ENCODE peak calls at places on chromosomes 1 and 21, in four cellular contexts. N is IMR-90, S is GM12878, C is K562. O is an unnamed sample.
A peak's percentile ranks its signal among the peaks of the same experiment; 100 is the strongest.

GRCh38 chr1:16615253-16616252 is 2.2 kb upstream of the NBPF1 start:
- DNase-seq in N (no peak), S (no peak), C (peak; percentile 44), O (no peak)

GRCh38 chr1:63643926-63644325 is 50.7 kb downstream of the PGM1 start:
- DNase-seq in N (no peak), S (no peak), C (no peak), O (no peak)

GRCh38 chr21:33544451-33544850 is 1.6 kb downstream of the SON start:
- DNase-seq in N (no peak), S (no peak), C (no peak), O (no peak)

GRCh38 chr1:196559314-196559713 is 48.9 kb downstream of the KCNT2 start:
- DNase-seq in N (no peak), S (no peak), C (no peak), O (no peak)

GRCh38 chr1:7174561-7174960 is 389.3 kb downstream of the CAMTA1 start:
- DNase-seq in N (no peak), S (no peak), C (no peak), O (no peak)

GRCh38 chr1:2952992-2953391 is 68.3 kb upstream of the ACTRT2 start:
- DNase-seq in N (no peak), S (no peak), C (no peak), O (no peak)

GRCh38 chr1:7539772-7540175 is 231.3 kb upstream of the VAMP3 start:
- DNase-seq in N (peak; percentile 40), S (no peak), C (peak; percentile 70), O (peak; percentile 34)

GRCh38 chr21:42622284-42622683 is 31.1 kb upstream of the PDE9A start:
- DNase-seq in N (no peak), S (no peak), C (no peak), O (no peak)

GRCh38 chr1:225754940-225755635 is 22.5 kb upstream of the SRP9 start:
- DNase-seq in N (peak; percentile 92), S (no peak), C (no peak), O (peak; percentile 56)

GRCh38 chr1:1960480-1961196 is 41.6 kb upstream of the TMEM52 start:
- DNase-seq in N (no peak), S (no peak), C (no peak), O (no peak)

GRCh38 chr1:30907641-30908445 is 715 bp downstream of the SDC3 start:
- DNase-seq in N (no peak), S (no peak), C (peak; percentile 79), O (no peak)

GRCh38 chr1:110150330-110151174 is at the start of gene SLC6A17:
- DNase-seq in N (peak; percentile 68), S (no peak), C (peak; percentile 27), O (peak; percentile 15)

GRCh38 chr1:54866801-54867716 is 19.9 kb downstream of the DHCR24 start:
- DNase-seq in N (no peak), S (no peak), C (peak; percentile 6), O (no peak)

GRCh38 chr1:241605146-241605805 is 34.9 kb downstream of the CHML start:
- DNase-seq in N (no peak), S (no peak), C (no peak), O (no peak)

GRCh38 chr21:15826147-15826780 is 96.5 kb downstream of the USP25 start:
- DNase-seq in N (peak; percentile 54), S (peak; percentile 11), C (peak; percentile 13), O (peak; percentile 74)

GRCh38 chr1:196180847-196181593 is 427.2 kb downstream of the KCNT2 start:
- DNase-seq in N (peak; percentile 98), S (no peak), C (no peak), O (peak; percentile 94)

GRCh38 chr1:190563230-190563629 is 85.6 kb upstream of the BRINP3 start:
- DNase-seq in N (no peak), S (no peak), C (no peak), O (no peak)
- TF ChIP-seq FOS in N (no peak), S (no peak), C (no peak), O (no peak)

GRCh38 chr21:44027607-44028286 is 15.6 kb downstream of the TRAPPC10 start:
- DNase-seq in N (no peak), S (no peak), C (no peak), O (no peak)
- H3K4me1 ChIP-seq in N (peaks cover 14% of the 10 kb centered on the region), S (peaks cover 6% of the 10 kb centered on the region), C (peaks cover 41% of the 10 kb centered on the region), O (peaks cover 3% of the 10 kb centered on the region)

GRCh38 chr1:230107941-230108340 is 40.9 kb downstream of the GALNT2 start:
- DNase-seq in N (no peak), S (no peak), C (no peak), O (no peak)

GRCh38 chr1:230109066-230109465 is 42.0 kb downstream of the GALNT2 start:
- DNase-seq in N (no peak), S (no peak), C (no peak), O (no peak)

GRCh38 chr1:230110971-230111370 is 43.9 kb downstream of the GALNT2 start:
- DNase-seq in N (no peak), S (no peak), C (no peak), O (no peak)

GRCh38 chr1:230108580-230108979 is 41.5 kb downstream of the GALNT2 start:
- DNase-seq in N (no peak), S (no peak), C (no peak), O (no peak)

GRCh38 chr1:230109871-230110667 is 43.0 kb downstream of the GALNT2 start:
- DNase-seq in N (peak; percentile 43), S (peak; percentile 88), C (no peak), O (no peak)
- TF ChIP-seq FOS in N (no peak), S (no peak), C (no peak), O (no peak)

GRCh38 chr1:152034654-152035405 is 2.0 kb downstream of the S100A11 start:
- DNase-seq in N (peak; percentile 59), S (peak; percentile 57), C (peak; percentile 78), O (peak; percentile 60)
- H3K4me1 ChIP-seq in N (peaks cover 8% of the 10 kb centered on the region), S (peaks cover 16% of the 10 kb centered on the region), C (peaks cover 19% of the 10 kb centered on the region), O (peaks cover 21% of the 10 kb centered on the region)

DNA sequence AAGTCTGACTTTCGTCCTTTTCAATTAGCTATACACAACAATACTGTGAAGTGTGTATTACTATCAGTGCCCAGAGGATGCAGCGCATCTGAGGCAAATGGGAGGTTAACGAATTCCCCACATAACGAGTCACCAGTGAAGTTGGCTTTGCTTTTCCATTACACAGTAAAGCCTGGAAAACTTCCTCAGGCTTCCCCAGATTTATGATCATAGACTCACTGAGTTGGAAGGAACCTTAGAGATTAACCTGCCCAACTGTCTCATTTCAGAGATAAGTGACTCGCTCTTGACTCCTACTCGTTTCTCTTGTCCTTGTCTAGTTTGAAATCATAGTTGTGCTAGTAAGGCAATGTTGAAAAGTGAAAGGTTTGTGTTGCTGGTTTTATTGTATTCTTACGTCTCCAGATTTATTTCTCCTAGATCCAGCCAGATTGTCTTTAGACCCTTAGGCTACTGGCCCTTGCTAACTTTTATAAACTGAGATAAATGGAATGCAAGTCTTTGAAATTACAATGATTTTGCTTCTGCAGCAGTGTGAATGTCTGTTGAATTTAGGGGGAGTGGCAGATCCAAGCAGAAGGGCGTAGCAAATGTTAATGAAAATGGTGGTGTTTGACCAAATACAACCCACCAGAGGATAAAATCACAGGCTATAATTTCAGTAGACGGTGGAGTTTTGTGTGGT is 17.3 kb downstream of the S1PR1 start:
- DNase-seq in N (peak; percentile 63), S (no peak), C (no peak), O (no peak)
- TF ChIP-seq FOS in N (no peak), S (no peak), C (no peak), O (no peak)

GRCh38 chr1:198902616-198903140 is 263.8 kb downstream of the PTPRC start:
- DNase-seq in N (no peak), S (no peak), C (no peak), O (no peak)
- H3K4me1 ChIP-seq in N (peaks cover 8% of the 10 kb centered on the region), S (peaks cover 2% of the 10 kb centered on the region), C (no peaks in the 10 kb centered on the region), O (peaks cover 13% of the 10 kb centered on the region)

GRCh38 chr1:234755449-234755863 is 145.5 kb upstream of the IRF2BP2 start:
- DNase-seq in N (peak; percentile 95), S (no peak), C (no peak), O (no peak)
- TF ChIP-seq FOS in N (peak; percentile 26), S (no peak), C (peak; percentile 11), O (no peak)

GRCh38 chr1:212858461-212859265 is 588 bp downstream of the FLVCR1 start:
- DNase-seq in N (peak; percentile 31), S (no peak), C (no peak), O (peak; percentile 40)
- H3K4me1 ChIP-seq in N (peaks cover 9% of the 10 kb centered on the region), S (peaks cover 6% of the 10 kb centered on the region), C (peaks cover 31% of the 10 kb centered on the region), O (peaks cover 19% of the 10 kb centered on the region)

GRCh38 chr21:45980697-45981096 is 873 bp upstream of the COL6A1 start:
- DNase-seq in N (no peak), S (no peak), C (no peak), O (no peak)

GRCh38 chr21:45982256-45982757 is 737 bp downstream of the COL6A1 start:
- DNase-seq in N (no peak), S (no peak), C (no peak), O (peak; percentile 10)

GRCh38 chr21:45981641-45982255 is at the start of gene COL6A1:
- DNase-seq in N (peak; percentile 66), S (no peak), C (peak; percentile 90), O (peak; percentile 40)

GRCh38 chr21:45980271-45980670 is 1.3 kb upstream of the COL6A1 start:
- DNase-seq in N (no peak), S (no peak), C (no peak), O (no peak)

GRCh38 chr21:45981154-45981606 is 390 bp upstream of the COL6A1 start:
- DNase-seq in N (peak; percentile 88), S (no peak), C (peak; percentile 94), O (peak; percentile 83)
- TF ChIP-seq FOS in N (peak; percentile 21), S (no peak), C (no peak), O (no peak)